ENCODE peak calls at places on chromosome 4, in four cellular contexts. One of them, this sample, is unnamed.

GRCh38 chr4:174154455-174154854 is 129.0 kb downstream of the FBXO8 start:
- DNase-seq in A549: peak; percentile 27
- DNase-seq in esophagus squamous epithelium: no peak
- DNase-seq in BJ: peak; percentile 7
- DNase-seq in this sample: peak; percentile 86

GRCh38 chr4:138035781-138036258 is 206.3 kb downstream of the SLC7A11 start:
- DNase-seq in A549: peak; percentile 38
- DNase-seq in esophagus squamous epithelium: no peak
- DNase-seq in BJ: no peak
- DNase-seq in this sample: peak; percentile 85

GRCh38 chr4:77776182-77777134 is 42.7 kb downstream of the CNOT6L start:
- DNase-seq in A549: no peak
- DNase-seq in esophagus squamous epithelium: no peak
- DNase-seq in BJ: no peak
- DNase-seq in this sample: no peak

GRCh38 chr4:118981839-118982381 is 93.3 kb downstream of the SYNPO2 start:
- DNase-seq in A549: peak; percentile 50
- DNase-seq in esophagus squamous epithelium: no peak
- DNase-seq in BJ: peak; percentile 88
- DNase-seq in this sample: peak; percentile 90

GRCh38 chr4:174522183-174523002 is at the start of gene HPGD:
- DNase-seq in A549: peak; percentile 33
- DNase-seq in esophagus squamous epithelium: no peak
- DNase-seq in BJ: no peak
- DNase-seq in this sample: no peak

GRCh38 chr4:123120473-123120872 is 198.1 kb upstream of the NUDT6 start:
- DNase-seq in A549: no peak
- DNase-seq in esophagus squamous epithelium: no peak
- DNase-seq in BJ: no peak
- DNase-seq in this sample: peak; percentile 83

GRCh38 chr4:169640261-169640880 is 20.0 kb downstream of the CLCN3 start:
- DNase-seq in A549: no peak
- DNase-seq in esophagus squamous epithelium: no peak
- DNase-seq in BJ: peak; percentile 64
- DNase-seq in this sample: peak; percentile 75

GRCh38 chr4:119666653-119667091 is 38.1 kb upstream of the PDE5A start:
- DNase-seq in A549: no peak
- DNase-seq in esophagus squamous epithelium: no peak
- DNase-seq in BJ: no peak
- DNase-seq in this sample: no peak

GRCh38 chr4:44425614-44426208 is 22.9 kb downstream of the KCTD8 start:
- DNase-seq in A549: no peak
- DNase-seq in esophagus squamous epithelium: no peak
- DNase-seq in BJ: no peak
- DNase-seq in this sample: peak; percentile 0

GRCh38 chr4:98519268-98519993 is 139.0 kb downstream of the TSPAN5 start:
- DNase-seq in A549: no peak
- DNase-seq in esophagus squamous epithelium: no peak
- DNase-seq in BJ: no peak
- DNase-seq in this sample: peak; percentile 71

GRCh38 chr4:67713531-67714247 is 12.7 kb upstream of the UBA6 start:
- DNase-seq in A549: peak; percentile 16
- DNase-seq in esophagus squamous epithelium: no peak
- DNase-seq in BJ: no peak
- DNase-seq in this sample: no peak

GRCh38 chr4:96352051-96352517 is 512.2 kb downstream of the PDHA2 start:
- DNase-seq in A549: no peak
- DNase-seq in esophagus squamous epithelium: no peak
- DNase-seq in BJ: no peak
- DNase-seq in this sample: peak; percentile 63

GRCh38 chr4:80362578-80363181 is 27.1 kb downstream of the CFAP299 start:
- DNase-seq in A549: no peak
- DNase-seq in esophagus squamous epithelium: no peak
- DNase-seq in BJ: no peak
- DNase-seq in this sample: peak; percentile 55

GRCh38 chr4:125484912-125485311 is 170.2 kb downstream of the FAT4 start:
- DNase-seq in A549: no peak
- DNase-seq in esophagus squamous epithelium: no peak
- DNase-seq in BJ: no peak
- DNase-seq in this sample: no peak

GRCh38 chr4:16931906-16932305 is 33.5 kb upstream of the LDB2 start:
- DNase-seq in A549: no peak
- DNase-seq in esophagus squamous epithelium: no peak
- DNase-seq in BJ: no peak
- DNase-seq in this sample: peak; percentile 67

GRCh38 chr4:90317785-90318184 is 190.6 kb downstream of the CCSER1 start:
- DNase-seq in A549: no peak
- DNase-seq in esophagus squamous epithelium: no peak
- DNase-seq in BJ: peak; percentile 84
- DNase-seq in this sample: peak; percentile 93

GRCh38 chr4:89640620-89641366 is 196.2 kb downstream of the SNCA start:
- DNase-seq in A549: peak; percentile 40
- DNase-seq in esophagus squamous epithelium: no peak
- DNase-seq in BJ: no peak
- DNase-seq in this sample: peak; percentile 68

GRCh38 chr4:27079056-27079455 is 218.4 kb downstream of the STIM2 start:
- DNase-seq in A549: no peak
- DNase-seq in esophagus squamous epithelium: no peak
- DNase-seq in BJ: no peak
- DNase-seq in this sample: no peak

GRCh38 chr4:166836865-166837264 is 397.4 kb downstream of the SPOCK3 start:
- DNase-seq in A549: no peak
- DNase-seq in esophagus squamous epithelium: no peak
- DNase-seq in BJ: no peak
- DNase-seq in this sample: no peak

GRCh38 chr4:89119836-89120235 is 8.5 kb downstream of the TIGD2 start:
- DNase-seq in A549: no peak
- DNase-seq in esophagus squamous epithelium: no peak
- DNase-seq in BJ: no peak
- DNase-seq in this sample: no peak

GRCh38 chr4:8276358-8277240 is 7.0 kb downstream of the HTRA3 start:
- DNase-seq in A549: no peak
- DNase-seq in esophagus squamous epithelium: no peak
- DNase-seq in BJ: no peak
- DNase-seq in this sample: peak; percentile 70

GRCh38 chr4:26857278-26858034 is 3.2 kb upstream of the STIM2 start:
- DNase-seq in A549: peak; percentile 47
- DNase-seq in esophagus squamous epithelium: peak; percentile 67
- DNase-seq in BJ: no peak
- DNase-seq in this sample: peak; percentile 91

GRCh38 chr4:152485726-152486276 is 50.1 kb downstream of the FBXW7 start:
- DNase-seq in A549: peak; percentile 16
- DNase-seq in esophagus squamous epithelium: no peak
- DNase-seq in BJ: peak; percentile 13
- DNase-seq in this sample: peak; percentile 91

GRCh38 chr4:7830747-7831146 is 108.9 kb downstream of the AFAP1 start:
- DNase-seq in A549: no peak
- DNase-seq in esophagus squamous epithelium: no peak
- DNase-seq in BJ: no peak
- DNase-seq in this sample: no peak

GRCh38 chr4:137425281-137425680 is 107.0 kb downstream of the PCDH18 start:
- DNase-seq in A549: no peak
- DNase-seq in esophagus squamous epithelium: no peak
- DNase-seq in BJ: no peak
- DNase-seq in this sample: no peak

GRCh38 chr4:139783761-139784484 is 118.3 kb downstream of the MGST2 start:
- DNase-seq in A549: no peak
- DNase-seq in esophagus squamous epithelium: no peak
- DNase-seq in BJ: no peak
- DNase-seq in this sample: no peak

GRCh38 chr4:158033416-158033863 is 139.4 kb downstream of the GASK1B start:
- DNase-seq in A549: no peak
- DNase-seq in esophagus squamous epithelium: no peak
- DNase-seq in BJ: no peak
- DNase-seq in this sample: peak; percentile 75

GRCh38 chr4:31458813-31459212 is 738.6 kb downstream of the PCDH7 start:
- DNase-seq in A549: no peak
- DNase-seq in esophagus squamous epithelium: no peak
- DNase-seq in BJ: no peak
- DNase-seq in this sample: peak; percentile 64

GRCh38 chr4:91984466-91984865 is 319.3 kb upstream of the GRID2 start:
- DNase-seq in A549: no peak
- DNase-seq in esophagus squamous epithelium: no peak
- DNase-seq in BJ: no peak
- DNase-seq in this sample: no peak

GRCh38 chr4:151174784-151175183 is 75.4 kb downstream of the RPS3A start:
- DNase-seq in A549: no peak
- DNase-seq in esophagus squamous epithelium: no peak
- DNase-seq in BJ: no peak
- DNase-seq in this sample: no peak

GRCh38 chr4:128355301-128355700 is 67.7 kb upstream of the PGRMC2 start:
- DNase-seq in A549: peak; percentile 15
- DNase-seq in esophagus squamous epithelium: no peak
- DNase-seq in BJ: no peak
- DNase-seq in this sample: peak; percentile 45

GRCh38 chr4:54316139-54316538 is 87.0 kb downstream of the PDGFRA start:
- DNase-seq in A549: no peak
- DNase-seq in esophagus squamous epithelium: no peak
- DNase-seq in BJ: no peak
- DNase-seq in this sample: no peak

GRCh38 chr4:119299221-119300071 is 22.5 kb downstream of the FABP2 start:
- DNase-seq in A549: no peak
- DNase-seq in esophagus squamous epithelium: no peak
- DNase-seq in BJ: no peak
- DNase-seq in this sample: peak; percentile 28

GRCh38 chr4:11423465-11423864 is 5.2 kb downstream of the HS3ST1 start:
- DNase-seq in A549: no peak
- DNase-seq in esophagus squamous epithelium: no peak
- DNase-seq in BJ: no peak
- DNase-seq in this sample: no peak

GRCh38 chr4:87843936-87844335 is 11.2 kb downstream of the MEPE start:
- DNase-seq in A549: no peak
- DNase-seq in esophagus squamous epithelium: no peak
- DNase-seq in BJ: peak; percentile 45
- DNase-seq in this sample: peak; percentile 95

GRCh38 chr4:86592553-86593249 is 1.4 kb upstream of the PTPN13 start:
- DNase-seq in A549: peak; percentile 3
- DNase-seq in esophagus squamous epithelium: no peak
- DNase-seq in BJ: no peak
- DNase-seq in this sample: peak; percentile 55

GRCh38 chr4:48575964-48576363 is 85.9 kb downstream of the ZAR1 start:
- DNase-seq in A549: no peak
- DNase-seq in esophagus squamous epithelium: no peak
- DNase-seq in BJ: no peak
- DNase-seq in this sample: peak; percentile 50

GRCh38 chr4:117796677-117797076 is 237.6 kb upstream of the NDST3 start:
- DNase-seq in A549: no peak
- DNase-seq in esophagus squamous epithelium: no peak
- DNase-seq in BJ: no peak
- DNase-seq in this sample: no peak

GRCh38 chr4:83197555-83198235 is 83.2 kb upstream of the PLAC8 start:
- DNase-seq in A549: no peak
- DNase-seq in esophagus squamous epithelium: no peak
- DNase-seq in BJ: no peak
- DNase-seq in this sample: no peak

GRCh38 chr4:83716874-83717273 is 181.0 kb downstream of the GPAT3 start:
- DNase-seq in A549: no peak
- DNase-seq in esophagus squamous epithelium: no peak
- DNase-seq in BJ: no peak
- DNase-seq in this sample: peak; percentile 1

DNA sequence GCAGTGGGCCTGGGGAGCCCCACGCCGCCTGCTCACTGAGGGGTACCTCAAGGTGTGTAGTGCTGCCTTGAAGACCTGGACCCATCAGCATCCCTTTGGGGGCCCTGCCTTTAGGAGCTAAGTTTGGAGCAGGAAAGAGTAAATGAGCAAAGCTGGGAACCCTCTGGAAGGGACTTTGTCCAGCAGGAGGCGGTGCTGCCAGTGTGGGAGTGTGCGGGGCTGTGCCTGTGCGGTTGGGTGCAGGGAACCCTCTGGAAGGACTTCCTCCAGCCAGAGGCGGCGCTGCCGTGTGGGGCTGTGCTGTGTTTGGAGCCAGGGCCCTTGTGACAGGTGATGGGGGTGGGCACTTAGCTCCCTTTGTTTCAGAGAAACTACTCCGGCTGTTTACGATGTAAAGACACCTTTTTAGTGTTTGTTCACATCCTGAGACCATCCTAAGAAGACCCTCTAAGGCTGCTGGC is 25.8 kb downstream of the RGS12 start:
- DNase-seq in A549: no peak
- DNase-seq in esophagus squamous epithelium: no peak
- DNase-seq in BJ: no peak
- DNase-seq in this sample: no peak
- TF ChIP-seq CTCF in A549: no peak
- TF ChIP-seq CTCF in esophagus squamous epithelium: peak; percentile 19
- TF ChIP-seq CTCF in BJ: peak; percentile 9
- TF ChIP-seq CTCF in this sample: no peak

GRCh38 chr4:75997946-75998345 is 7.2 kb upstream of the SDAD1 start:
- DNase-seq in A549: no peak
- DNase-seq in esophagus squamous epithelium: no peak
- DNase-seq in BJ: no peak
- DNase-seq in this sample: no peak
- H3K4me3 ChIP-seq in A549: no peak overlapping the region
- H3K4me3 ChIP-seq in esophagus squamous epithelium: no peak overlapping the region
- H3K4me3 ChIP-seq in BJ: no peak overlapping the region
- H3K4me3 ChIP-seq in this sample: no peak overlapping the region

GRCh38 chr4:15197005-15197404 is 194.7 kb downstream of the CPEB2 start:
- DNase-seq in A549: peak; percentile 10
- DNase-seq in esophagus squamous epithelium: no peak
- DNase-seq in BJ: no peak
- DNase-seq in this sample: peak; percentile 57

GRCh38 chr4:15198070-15198727 is 195.9 kb downstream of the CPEB2 start:
- DNase-seq in A549: no peak
- DNase-seq in esophagus squamous epithelium: no peak
- DNase-seq in BJ: no peak
- DNase-seq in this sample: peak; percentile 45

GRCh38 chr4:15202481-15202880 is 200.2 kb downstream of the CPEB2 start:
- DNase-seq in A549: no peak
- DNase-seq in esophagus squamous epithelium: no peak
- DNase-seq in BJ: no peak
- DNase-seq in this sample: no peak

DNA sequence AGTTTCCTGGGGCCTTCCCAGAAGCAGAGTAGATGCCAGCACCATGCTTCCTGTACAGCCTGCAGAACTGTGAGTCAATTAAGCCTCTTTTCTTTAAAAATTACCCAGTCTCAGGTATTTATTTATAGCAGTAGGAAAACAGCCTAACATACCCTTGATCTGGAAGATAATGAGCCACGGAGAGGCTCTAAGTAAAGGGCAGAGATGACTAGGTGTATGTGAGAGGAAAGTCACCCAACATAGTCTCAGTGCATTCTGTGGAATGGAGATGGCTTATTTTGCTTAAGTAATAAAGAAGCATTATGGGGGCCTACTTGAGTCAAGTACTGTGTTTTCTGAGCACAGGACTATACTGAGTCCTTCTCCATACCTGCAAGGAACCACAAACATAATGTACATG is 199.5 kb downstream of the CPEB2 start:
- DNase-seq in A549: no peak
- DNase-seq in esophagus squamous epithelium: no peak
- DNase-seq in BJ: no peak
- DNase-seq in this sample: no peak
- TF ChIP-seq CTCF in A549: no peak
- TF ChIP-seq CTCF in esophagus squamous epithelium: no peak
- TF ChIP-seq CTCF in BJ: no peak
- TF ChIP-seq CTCF in this sample: no peak

GRCh38 chr4:10006236-10006603 is 15.1 kb downstream of the SLC2A9 start:
- DNase-seq in A549: peak; percentile 66
- DNase-seq in esophagus squamous epithelium: no peak
- DNase-seq in BJ: peak; percentile 28
- DNase-seq in this sample: peak; percentile 74
- H3K4me3 ChIP-seq in A549: peak overlapping the region; percentile 23
- H3K4me3 ChIP-seq in esophagus squamous epithelium: no peak overlapping the region
- H3K4me3 ChIP-seq in BJ: no peak overlapping the region
- H3K4me3 ChIP-seq in this sample: no peak overlapping the region

GRCh38 chr4:155758500-155759371 is at the start of gene GUCY1B1:
- DNase-seq in A549: peak; percentile 76
- DNase-seq in esophagus squamous epithelium: peak; percentile 43
- DNase-seq in BJ: peak; percentile 55
- DNase-seq in this sample: peak; percentile 94
- TF ChIP-seq CTCF in A549: peak; percentile 5
- TF ChIP-seq CTCF in esophagus squamous epithelium: peak; percentile 32
- TF ChIP-seq CTCF in BJ: peak; percentile 55
- TF ChIP-seq CTCF in this sample: peak; percentile 26

This sample was measured in cardiac fibroblast.